ENCODE peak calls at places on chromosomes 6 and 20, in six cellular contexts. U, F, G, L, R and X are unnamed samples.

GRCh38 chr20:35273449-35274171 is 4.3 kb downstream of the MMP24OS start:
- DNase-seq in U (no peak), L (no peak), R (no peak), G (no peak), F (no peak), X (peak)

GRCh38 chr20:1905693-1906092 is 10.5 kb downstream of the SIRPA start:
- DNase-seq in L (no peak), G (no peak), F (no peak), R (no peak), U (no peak), X (no peak)

GRCh38 chr20:11726021-11726420 is 191.7 kb upstream of the BTBD3 start:
- DNase-seq in U (no peak), L (no peak), G (peak), F (no peak), R (no peak), X (no peak)

GRCh38 chr20:5785146-5785545 is 34.9 kb downstream of the SHLD1 start:
- DNase-seq in G (no peak), R (no peak), L (no peak), F (no peak), U (no peak), X (no peak)

GRCh38 chr20:40938020-40938419 is 90.6 kb upstream of the TOP1 start:
- DNase-seq in F (no peak), G (no peak), U (no peak), L (no peak), R (no peak), X (no peak)

GRCh38 chr6:8229913-8230312 is 127.6 kb upstream of the EEF1E1 start:
- DNase-seq in G (no peak), L (no peak), R (no peak), F (no peak), U (no peak), X (no peak)

GRCh38 chr6:24600903-24601302 is 45.1 kb downstream of the KIAA0319 start:
- DNase-seq in L (no peak), G (no peak), R (no peak), U (no peak), F (no peak), X (no peak)

GRCh38 chr6:19988555-19988954 is 151.4 kb downstream of the ID4 start:
- DNase-seq in F (no peak), R (no peak), L (no peak), G (peak), U (no peak), X (no peak)

GRCh38 chr20:37519508-37520416 is 1.3 kb upstream of the NNAT start:
- DNase-seq in G (peak), R (peak), U (no peak), L (no peak), F (no peak), X (no peak)

GRCh38 chr20:644692-645317 is 8.2 kb downstream of the SRXN1 start:
- DNase-seq in G (no peak), U (no peak), F (no peak), L (no peak), R (no peak), X (no peak)

GRCh38 chr20:59825563-59825920 is 107.9 kb downstream of the SYCP2 start:
- DNase-seq in G (no peak), U (no peak), F (no peak), R (no peak), L (no peak), X (no peak)

GRCh38 chr20:24634855-24635254 is 165.4 kb downstream of the SYNDIG1 start:
- DNase-seq in L (peak), U (peak), F (no peak), G (peak), R (no peak), X (no peak)

GRCh38 chr20:2465100-2465499 is 5.5 kb downstream of the SNRPB start:
- DNase-seq in G (no peak), L (no peak), R (no peak), U (no peak), F (no peak), X (no peak)

GRCh38 chr6:81769834-81770233 is 17.4 kb upstream of the TENT5A start:
- DNase-seq in F (no peak), R (no peak), U (no peak), G (no peak), L (no peak), X (no peak)

GRCh38 chr6:143802833-143803565 is 40.1 kb upstream of the LTV1 start:
- DNase-seq in F (no peak), R (no peak), L (no peak), U (no peak), G (no peak), X (no peak)

GRCh38 chr20:40120827-40121226 is 568.2 kb downstream of the MAFB start:
- DNase-seq in U (no peak), G (no peak), R (no peak), F (no peak), L (no peak), X (no peak)

GRCh38 chr6:40148882-40149573 is 214.8 kb upstream of the MOCS1 start:
- DNase-seq in R (no peak), G (no peak), U (no peak), L (no peak), F (no peak), X (no peak)

GRCh38 chr6:139855741-139856206 is 481.3 kb upstream of the CITED2 start:
- DNase-seq in G (peak), R (no peak), F (no peak), L (no peak), U (no peak), X (no peak)

GRCh38 chr6:5287205-5287965 is 26.1 kb downstream of the FARS2 start:
- DNase-seq in R (no peak), L (no peak), U (peak), G (peak), F (no peak), X (no peak)

GRCh38 chr20:41617059-41617921 is 887 bp downstream of the CHD6 start:
- DNase-seq in U (peak), R (peak), L (no peak), F (peak), G (peak), X (peak)

GRCh38 chr6:10419749-10420545 is 5.1 kb upstream of the TFAP2A start:
- DNase-seq in G (no peak), R (no peak), L (no peak), F (no peak), U (no peak), X (no peak)

GRCh38 chr6:10421508-10422281 is 6.8 kb upstream of the TFAP2A start:
- DNase-seq in G (no peak), L (no peak), R (no peak), U (no peak), F (no peak), X (no peak)

GRCh38 chr6:10422282-10423034 is 7.6 kb upstream of the TFAP2A start:
- DNase-seq in F (no peak), R (no peak), G (no peak), L (no peak), U (no peak), X (no peak)

GRCh38 chr6:10418862-10419748 is 4.2 kb upstream of the TFAP2A start:
- DNase-seq in G (no peak), R (no peak), L (no peak), U (no peak), F (no peak), X (peak)

GRCh38 chr6:10420546-10421507 is 6.0 kb upstream of the TFAP2A start:
- DNase-seq in R (no peak), L (no peak), F (no peak), G (no peak), U (no peak), X (no peak)
- H3K4me3 ChIP-seq in R (no peak), L (no peak), F (no peak), G (no peak), U (no peak), X (no peak)

GRCh38 chr6:161313940-161314509 is 40.2 kb upstream of the AGPAT4 start:
- DNase-seq in R (no peak), F (no peak), L (no peak), U (no peak), G (no peak), X (no peak)

GRCh38 chr6:161302949-161303348 is 29.1 kb upstream of the AGPAT4 start:
- DNase-seq in F (no peak), L (no peak), U (no peak), G (no peak), R (no peak), X (no peak)

GRCh38 chr6:161305860-161306259 is 32.0 kb upstream of the AGPAT4 start:
- DNase-seq in G (no peak), R (no peak), L (no peak), U (no peak), F (no peak), X (no peak)

GRCh38 chr6:161303628-161304340 is 29.9 kb upstream of the AGPAT4 start:
- DNase-seq in L (no peak), R (no peak), U (no peak), F (no peak), G (peak), X (no peak)

DNA sequence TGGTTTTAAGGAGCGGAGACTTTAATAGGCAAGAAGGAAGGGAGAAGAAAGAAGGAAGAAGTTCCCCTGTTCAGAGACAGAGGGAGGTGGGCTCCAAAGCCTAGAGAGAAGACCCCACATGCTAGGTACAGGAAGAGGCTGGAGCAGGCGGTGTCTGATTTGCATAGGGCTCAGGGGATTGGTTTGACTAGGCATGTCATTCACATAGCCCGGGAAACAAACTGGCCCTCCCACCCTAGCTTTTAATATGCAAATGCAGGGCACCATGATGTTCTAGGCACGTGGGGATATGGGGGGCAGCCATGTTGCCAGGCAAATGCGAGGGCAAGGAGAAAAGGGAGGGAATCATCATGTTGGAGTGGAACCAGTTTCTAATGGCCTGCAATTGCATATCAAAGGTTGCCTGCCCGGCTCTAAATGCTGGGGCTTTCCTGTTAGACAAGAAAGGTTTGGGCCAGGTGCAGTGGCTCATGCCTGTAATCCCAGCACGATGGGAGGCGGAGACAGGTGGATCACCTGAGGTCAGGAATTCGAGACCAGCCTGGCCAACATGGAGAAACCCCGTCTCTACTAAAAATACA is 34.3 kb upstream of the AGPAT4 start:
- DNase-seq in F (no peak), L (no peak), U (no peak), G (no peak), R (no peak), X (no peak)
- H3K4me3 ChIP-seq in F (no peak), L (no peak), U (no peak), G (no peak), R (no peak), X (no peak)

GRCh38 chr20:64216910-64217309 is 38.6 kb upstream of the PCMTD2 start:
- DNase-seq in G (no peak), U (no peak), L (no peak), F (no peak), R (no peak), X (no peak)
- H3K4me3 ChIP-seq in G (no peak), U (no peak), L (no peak), F (no peak), R (no peak), X (no peak)

GRCh38 chr6:138499303-138499991 is at the start of gene NHSL1:
- DNase-seq in F (no peak), G (no peak), R (no peak), U (peak), L (no peak), X (no peak)
- H3K4me3 ChIP-seq in F (no peak), G (no peak), R (no peak), U (peak), L (no peak), X (no peak)

GRCh38 chr6:90939906-90940305 is 353.0 kb upstream of the MAP3K7 start:
- DNase-seq in F (no peak), L (no peak), G (no peak), U (no peak), R (no peak), X (no peak)

GRCh38 chr6:90941885-90942284 is 355.0 kb upstream of the MAP3K7 start:
- DNase-seq in G (no peak), R (no peak), U (no peak), F (no peak), L (no peak), X (no peak)

GRCh38 chr6:90938116-90938515 is 351.2 kb upstream of the MAP3K7 start:
- DNase-seq in U (peak), L (no peak), R (no peak), G (no peak), F (no peak), X (no peak)

GRCh38 chr6:90936286-90936685 is 349.4 kb upstream of the MAP3K7 start:
- DNase-seq in G (no peak), U (no peak), R (no peak), L (no peak), F (no peak), X (no peak)

GRCh38 chr6:90940812-90941481 is 354.1 kb upstream of the MAP3K7 start:
- DNase-seq in G (peak), R (no peak), F (no peak), L (peak), U (peak), X (no peak)
- H3K4me3 ChIP-seq in G (no peak), R (no peak), F (no peak), L (no peak), U (no peak), X (no peak)

GRCh38 chr6:84258268-84258667 is 30.8 kb upstream of the CEP162 start:
- DNase-seq in L (no peak), U (no peak), F (no peak), G (peak), R (no peak), X (no peak)
- H3K4me3 ChIP-seq in L (no peak), U (no peak), F (peak), G (no peak), R (no peak), X (peak)

GRCh38 chr6:42366999-42367352 is 84.8 kb downstream of the TRERF1 start:
- DNase-seq in U (no peak), R (no peak), F (no peak), L (no peak), G (no peak), X (peak)
- H3K4me3 ChIP-seq in U (no peak), R (no peak), F (no peak), L (no peak), G (no peak), X (peak)

GRCh38 chr6:3501826-3502505 is 45.1 kb upstream of the SLC22A23 start:
- DNase-seq in L (no peak), U (no peak), F (no peak), G (no peak), R (no peak), X (no peak)
- H3K4me3 ChIP-seq in L (no peak), U (no peak), F (no peak), G (no peak), R (no peak), X (no peak)

GRCh38 chr20:63737690-63737939 is 1.2 kb downstream of the LIME1 start:
- DNase-seq in U (no peak), F (no peak), G (no peak), L (no peak), R (no peak), X (no peak)
- H3K4me3 ChIP-seq in U (no peak), F (no peak), G (no peak), L (peak), R (peak), X (peak)

DNA sequence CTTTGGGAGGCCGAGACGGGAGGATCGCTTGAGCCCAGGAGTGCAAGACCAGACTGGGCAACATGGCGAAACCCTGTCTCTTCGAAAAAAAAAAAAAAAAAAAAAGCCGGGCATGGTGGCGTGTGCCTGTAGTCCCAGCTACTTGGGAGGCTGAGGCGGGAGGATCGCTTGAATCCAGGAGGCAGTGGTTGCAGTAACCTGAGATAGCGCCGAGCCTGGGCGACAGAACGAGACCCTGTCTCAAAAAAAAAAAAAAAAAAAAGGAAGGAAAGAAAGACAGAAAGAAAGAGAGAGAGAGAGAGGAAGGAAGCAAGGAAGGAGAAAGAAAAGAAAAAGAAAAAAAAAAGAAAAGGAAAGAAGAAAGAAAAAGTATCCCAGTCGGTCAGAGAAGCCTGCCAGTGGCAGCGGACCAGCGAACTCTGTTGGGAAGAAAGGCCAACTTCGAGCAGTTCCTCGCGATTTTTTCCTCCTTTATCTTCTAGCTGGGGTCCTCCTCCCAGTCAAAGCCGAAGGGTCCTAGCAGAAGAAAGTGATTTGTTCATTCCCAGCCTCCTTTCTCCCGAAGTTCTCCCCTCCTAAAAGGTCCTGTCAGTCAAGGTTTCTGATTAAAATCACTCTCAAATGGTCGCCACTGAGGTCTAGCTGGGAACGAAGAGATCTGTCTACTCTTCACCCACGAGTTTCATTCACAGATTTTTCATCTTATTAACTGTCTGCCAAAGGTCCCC is 2.4 kb upstream of the SYCP2L start:
- DNase-seq in G (no peak), L (no peak), U (no peak), F (no peak), R (no peak), X (no peak)
- H3K4me3 ChIP-seq in G (no peak), L (no peak), U (no peak), F (no peak), R (no peak), X (no peak)